ENCODE peak calls at places on chromosomes 1 and 21, in nine cellular contexts. C is Calu3; E is body of pancreas; U is GM12865; W is CD8-positive, alpha-beta T cell; H is AG04449; F is astrocyte of the spinal cord; T is fibroblast of pulmonary artery; A is AG10803. R is an unnamed sample.

GRCh38 chr21:25863031-25863430 is 128.3 kb downstream of the GABPA start:
- DNase-seq in F (no peak), A (no peak), H (no peak), T (no peak), U (no peak), W (no peak), C (no peak), E (no peak), R (no peak)

GRCh38 chr21:20741445-20741844 is 256.8 kb upstream of the NCAM2 start:
- DNase-seq in C (no peak), W (no peak), F (no peak), T (no peak), U (no peak), A (no peak), E (no peak), H (no peak), R (no peak)

GRCh38 chr21:32463889-32464300 is 51.4 kb downstream of the EVA1C start:
- DNase-seq in E (no peak), U (no peak), W (no peak), C (no peak), H (peak; percentile 64), T (peak; percentile 98), F (peak; percentile 97), A (peak; percentile 81), R (no peak)

GRCh38 chr1:52955129-52955970 is 28.3 kb downstream of the SCP2 start:
- DNase-seq in F (peak; percentile 89), E (no peak), C (peak; percentile 28), A (peak; percentile 91), U (no peak), H (peak; percentile 46), W (no peak), T (peak; percentile 79), R (no peak)

GRCh38 chr21:45297329-45297728 is 9.6 kb upstream of the POFUT2 start:
- DNase-seq in U (no peak), H (no peak), F (no peak), E (no peak), T (no peak), W (no peak), A (no peak), C (no peak), R (no peak)

GRCh38 chr21:31418355-31419001 is 74.4 kb upstream of the TIAM1 start:
- DNase-seq in A (no peak), C (no peak), T (no peak), F (no peak), W (no peak), U (no peak), E (no peak), H (no peak), R (no peak)

GRCh38 chr1:109197163-109198042 is 16.3 kb upstream of the SARS1 start:
- DNase-seq in F (peak; percentile 95), E (peak; percentile 28), H (peak; percentile 93), U (peak; percentile 8), A (peak; percentile 99), T (peak; percentile 98), C (peak; percentile 72), W (no peak), R (no peak)

GRCh38 chr21:46477765-46478164 is 19.1 kb downstream of the DIP2A start:
- DNase-seq in E (no peak), W (no peak), T (peak; percentile 38), A (peak; percentile 30), C (no peak), U (no peak), F (no peak), H (no peak), R (no peak)

GRCh38 chr21:33402011-33402979 is 918 bp upstream of the IFNGR2 start:
- DNase-seq in U (peak; percentile 69), W (no peak), C (no peak), F (peak; percentile 59), E (peak; percentile 32), T (peak; percentile 86), A (peak; percentile 93), H (no peak), R (peak; percentile 62)

GRCh38 chr1:157963713-157964112 is 29.7 kb upstream of the KIRREL1 start:
- DNase-seq in T (peak; percentile 80), E (peak; percentile 68), A (peak; percentile 54), C (peak; percentile 85), U (peak; percentile 58), W (peak; percentile 44), F (peak; percentile 63), H (no peak), R (peak; percentile 69)

GRCh38 chr1:22177354-22178003 is 34.6 kb upstream of the WNT4 start:
- DNase-seq in U (peak; percentile 67), F (no peak), A (no peak), E (no peak), H (no peak), C (no peak), W (no peak), T (no peak), R (peak; percentile 80)

GRCh38 chr1:111030590-111030989 is 66.9 kb upstream of the LRIF1 start:
- DNase-seq in T (peak; percentile 68), A (peak; percentile 69), W (peak; percentile 57), U (peak; percentile 82), C (peak; percentile 56), F (peak; percentile 51), E (peak; percentile 24), H (no peak), R (peak; percentile 51)
- TF ChIP-seq CTCF in T (peak; percentile 97), A (peak; percentile 94), W (peak; percentile 81), U (peak; percentile 85), C (peak; percentile 35), F (peak; percentile 83), E (peak; percentile 51), H (peak; percentile 78), R (peak; percentile 92)

DNA sequence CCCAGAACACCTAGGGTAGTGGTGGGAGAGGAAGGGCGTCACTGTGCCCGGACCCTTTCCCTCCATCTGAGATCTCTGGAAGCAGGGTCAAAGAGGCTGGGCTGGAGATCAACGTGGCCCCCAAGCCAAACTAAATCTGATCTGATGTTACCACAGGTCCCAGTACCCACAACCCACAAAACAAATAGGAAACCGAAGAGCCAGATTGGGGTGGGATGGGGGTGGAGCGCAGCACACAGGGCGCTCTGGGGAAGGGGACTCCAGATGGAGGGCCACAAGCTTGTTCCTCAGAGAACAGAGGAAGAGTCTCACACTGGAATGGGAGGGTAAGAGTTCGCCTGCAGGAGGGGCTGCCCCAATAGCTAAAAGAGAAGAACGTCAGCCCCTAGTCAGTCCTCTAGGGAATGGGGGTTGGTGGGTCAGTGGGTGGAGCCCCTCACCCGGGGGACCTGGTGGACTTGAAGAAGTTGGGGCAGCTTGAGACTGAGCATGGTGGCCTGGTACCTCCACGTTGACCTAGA is 1.6 kb downstream of the PAQR6 start:
- DNase-seq in W (no peak), A (no peak), U (no peak), C (no peak), F (no peak), E (no peak), T (no peak), H (no peak), R (peak; percentile 58)
- TF ChIP-seq CTCF in W (no peak), A (no peak), U (no peak), C (no peak), F (no peak), E (no peak), T (no peak), H (no peak), R (no peak)

DNA sequence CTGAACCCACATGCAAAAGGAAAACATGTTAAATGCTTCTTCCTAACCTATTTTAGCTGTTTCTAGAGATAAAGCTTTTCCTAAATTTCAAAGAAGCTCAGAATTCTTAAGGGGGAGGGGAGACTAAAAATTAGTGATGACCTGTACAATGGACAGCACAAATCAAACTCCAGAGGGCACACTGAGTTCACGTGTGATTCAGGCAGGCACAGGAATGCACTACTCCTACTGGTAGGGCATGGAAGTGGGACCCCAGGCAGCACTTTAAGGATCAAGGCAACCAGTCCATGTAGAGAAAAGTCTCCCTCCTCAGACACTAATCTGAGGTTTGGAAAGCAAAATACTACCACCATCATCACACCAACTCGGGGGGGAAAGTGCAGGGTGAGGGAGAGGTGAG is 31.3 kb upstream of the CLCA4 start:
- DNase-seq in A (no peak), E (no peak), C (peak; percentile 70), W (no peak), F (no peak), U (peak; percentile 18), T (peak; percentile 37), H (no peak), R (peak; percentile 14)
- TF ChIP-seq CTCF in A (peak; percentile 7), E (peak; percentile 26), C (peak; percentile 68), W (no peak), F (peak; percentile 25), U (peak; percentile 2), T (peak; percentile 35), H (no peak), R (peak; percentile 10)

GRCh38 chr1:232628335-232629214 is 1.4 kb downstream of the SIPA1L2 start:
- DNase-seq in C (no peak), H (no peak), W (no peak), U (peak; percentile 10), F (peak; percentile 62), A (peak; percentile 54), E (no peak), T (peak; percentile 63), R (no peak)
- TF ChIP-seq CTCF in C (no peak), H (no peak), W (no peak), U (no peak), F (peak; percentile 55), A (peak; percentile 59), E (peak; percentile 22), T (peak; percentile 48), R (no peak)

GRCh38 chr1:170071378-170071777 is 3.1 kb downstream of the KIFAP3 start:
- DNase-seq in F (no peak), H (no peak), E (no peak), C (no peak), U (peak; percentile 20), W (no peak), T (no peak), A (no peak), R (no peak)

GRCh38 chr1:170076199-170076598 is 1.7 kb upstream of the KIFAP3 start:
- DNase-seq in U (no peak), W (no peak), H (no peak), E (no peak), T (no peak), C (no peak), F (no peak), A (no peak), R (no peak)

GRCh38 chr1:170073893-170074249 is 624 bp downstream of the KIFAP3 start:
- DNase-seq in C (no peak), A (no peak), U (no peak), W (no peak), H (no peak), E (no peak), T (peak; percentile 1), F (no peak), R (no peak)

GRCh38 chr1:170075186-170075585 is 691 bp upstream of the KIFAP3 start:
- DNase-seq in T (no peak), H (no peak), F (no peak), W (no peak), A (no peak), U (no peak), C (no peak), E (peak; percentile 19), R (no peak)

GRCh38 chr1:170074250-170075157 is at the start of gene KIFAP3:
- DNase-seq in C (peak; percentile 97), H (peak; percentile 79), U (peak; percentile 100), F (peak; percentile 99), A (peak; percentile 98), W (peak; percentile 96), T (peak; percentile 98), E (peak; percentile 96), R (peak; percentile 87)
- TF ChIP-seq CTCF in C (no peak), H (peak; percentile 66), U (peak; percentile 55), F (peak; percentile 62), A (peak; percentile 64), W (peak; percentile 46), T (peak; percentile 61), E (peak; percentile 70), R (peak; percentile 55)

R was measured in GM13977.